ENCODE peak calls at places on chromosomes 11 and 22, in seven cellular contexts. F is aorta; V is transverse colon; N is CD8-positive, alpha-beta T cell; T is naive thymus-derived CD4-positive, alpha-beta T cell; W is endothelial cell of umbilical vein; P is HCT116. C is an unnamed sample.

GRCh38 chr22:43923191-43923590 is 414 bp upstream of the PNPLA3 start:
- DNase-seq in W (peak), P (no peak), V (no peak), N (no peak), T (peak), F (no peak), C (no peak)

GRCh38 chr22:44289429-44290171 is 23.2 kb downstream of the SHISAL1 start:
- DNase-seq in T (no peak), W (no peak), V (no peak), P (no peak), N (no peak), F (no peak), C (no peak)

GRCh38 chr11:114886644-114887259 is 208.4 kb downstream of the NXPE2 start:
- DNase-seq in V (no peak), W (no peak), T (no peak), N (no peak), P (no peak), F (no peak), C (no peak)

GRCh38 chr11:60869451-60869825 is 2.1 kb downstream of the ZP1 start:
- DNase-seq in F (no peak), V (no peak), T (no peak), W (no peak), P (no peak), N (no peak), C (no peak)

GRCh38 chr11:32094931-32095330 is 4.1 kb downstream of the RCN1 start:
- DNase-seq in N (no peak), P (no peak), W (no peak), T (no peak), V (no peak), F (no peak), C (no peak)

GRCh38 chr11:22461626-22462025 is 123.4 kb downstream of the SLC17A6 start:
- DNase-seq in V (no peak), F (no peak), P (no peak), W (no peak), T (no peak), N (no peak), C (no peak)

GRCh38 chr11:61967924-61968757 is 707 bp upstream of the FTH1 start:
- DNase-seq in T (peak), P (no peak), F (peak), W (peak), N (peak), V (peak), C (peak)

GRCh38 chr11:68541983-68542382 is 81.4 kb downstream of the PPP6R3 start:
- DNase-seq in V (no peak), F (no peak), T (no peak), N (no peak), W (no peak), P (no peak), C (no peak)

GRCh38 chr11:45301537-45302246 is 15.6 kb upstream of the SYT13 start:
- DNase-seq in P (no peak), F (no peak), W (no peak), T (no peak), V (no peak), N (no peak), C (no peak)

GRCh38 chr11:36149538-36150242 is 139.5 kb downstream of the COMMD9 start:
- DNase-seq in F (peak), V (peak), N (no peak), W (peak), P (peak), T (no peak), C (peak)

GRCh38 chr11:4983851-4984250 is 10.8 kb upstream of the OR51L1 start:
- DNase-seq in V (no peak), W (no peak), F (no peak), T (no peak), N (no peak), P (no peak), C (peak)

GRCh38 chr22:24585927-24586546 is 6.8 kb downstream of the LRRC75B start:
- DNase-seq in W (no peak), F (peak), P (no peak), T (no peak), V (no peak), N (no peak), C (no peak)

GRCh38 chr11:17273668-17274321 is 2.7 kb upstream of the NUCB2 start:
- DNase-seq in F (no peak), V (no peak), N (no peak), T (no peak), W (no peak), P (no peak), C (peak)

GRCh38 chr11:81497202-81497804 is 1236.4 kb downstream of the FAM181B start:
- DNase-seq in P (peak), N (no peak), V (no peak), F (no peak), W (peak), T (no peak), C (peak)

GRCh38 chr11:117299351-117300300 is 8.5 kb downstream of the BACE1-AS start:
- DNase-seq in P (no peak), N (no peak), V (no peak), F (no peak), T (no peak), W (no peak), C (peak)

GRCh38 chr11:47253660-47254059 is 4.1 kb upstream of the NR1H3 start:
- DNase-seq in N (no peak), F (peak), P (no peak), T (no peak), V (peak), W (no peak), C (peak)

GRCh38 chr11:47256374-47256773 is 1.4 kb upstream of the NR1H3 start:
- DNase-seq in N (no peak), W (no peak), P (no peak), F (no peak), V (no peak), T (no peak), C (no peak)

GRCh38 chr11:47257178-47257517 is 648 bp upstream of the NR1H3 start:
- DNase-seq in W (no peak), T (no peak), V (no peak), F (no peak), P (no peak), N (no peak), C (no peak)

GRCh38 chr11:47251751-47252150 is 3.1 kb upstream of the ACP2 start:
- DNase-seq in P (no peak), T (no peak), F (no peak), W (no peak), N (no peak), V (no peak), C (no peak)

DNA sequence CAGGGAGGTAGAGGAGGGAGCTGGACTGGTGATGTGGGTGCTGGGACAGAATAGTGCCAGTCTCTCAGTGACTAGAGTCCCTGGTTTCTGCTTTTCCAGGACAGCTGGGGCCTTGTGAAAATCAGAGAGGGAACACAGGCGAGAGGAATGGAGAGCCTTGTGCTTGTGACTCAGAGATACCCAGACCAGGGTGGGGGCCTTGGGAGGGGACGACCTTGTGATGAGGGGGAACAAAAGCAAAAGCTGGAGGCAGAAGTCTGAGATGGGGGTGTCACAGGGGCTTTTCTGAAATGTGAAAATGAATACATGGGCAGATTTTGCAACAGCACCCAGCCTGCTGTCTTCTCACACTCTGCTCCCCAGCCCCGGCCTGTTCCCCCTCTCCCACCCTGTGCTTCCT is 3.4 kb upstream of the NR1H3 start:
- DNase-seq in W (peak), N (no peak), F (no peak), V (peak), T (no peak), P (no peak), C (no peak)
- H3K27ac ChIP-seq in W (peak), N (no peak), F (no peak), V (peak), T (no peak), P (no peak), C (peak)

DNA sequence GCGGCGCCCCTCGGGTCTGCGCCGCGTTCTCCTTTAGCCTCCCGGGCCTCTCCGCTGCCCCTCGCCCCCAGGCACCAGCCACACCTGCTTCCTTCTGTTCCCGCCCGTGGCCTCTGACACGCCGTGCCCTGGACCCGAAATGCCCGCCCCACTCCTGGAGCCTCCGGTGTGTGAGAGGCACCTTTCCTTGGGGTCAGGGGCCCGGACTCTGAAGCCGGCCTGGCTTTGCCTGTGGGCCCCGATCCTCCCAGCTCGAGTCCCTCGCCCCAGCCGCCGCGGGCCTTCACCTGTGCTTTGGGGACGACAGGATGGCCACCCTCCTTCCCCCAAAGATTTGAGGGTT is 661 bp upstream of the CDPF1 start:
- DNase-seq in V (peak), P (no peak), N (no peak), T (no peak), W (no peak), F (peak), C (no peak)
- H3K27ac ChIP-seq in V (peak), P (peak), N (peak), T (peak), W (no peak), F (no peak), C (peak)

DNA sequence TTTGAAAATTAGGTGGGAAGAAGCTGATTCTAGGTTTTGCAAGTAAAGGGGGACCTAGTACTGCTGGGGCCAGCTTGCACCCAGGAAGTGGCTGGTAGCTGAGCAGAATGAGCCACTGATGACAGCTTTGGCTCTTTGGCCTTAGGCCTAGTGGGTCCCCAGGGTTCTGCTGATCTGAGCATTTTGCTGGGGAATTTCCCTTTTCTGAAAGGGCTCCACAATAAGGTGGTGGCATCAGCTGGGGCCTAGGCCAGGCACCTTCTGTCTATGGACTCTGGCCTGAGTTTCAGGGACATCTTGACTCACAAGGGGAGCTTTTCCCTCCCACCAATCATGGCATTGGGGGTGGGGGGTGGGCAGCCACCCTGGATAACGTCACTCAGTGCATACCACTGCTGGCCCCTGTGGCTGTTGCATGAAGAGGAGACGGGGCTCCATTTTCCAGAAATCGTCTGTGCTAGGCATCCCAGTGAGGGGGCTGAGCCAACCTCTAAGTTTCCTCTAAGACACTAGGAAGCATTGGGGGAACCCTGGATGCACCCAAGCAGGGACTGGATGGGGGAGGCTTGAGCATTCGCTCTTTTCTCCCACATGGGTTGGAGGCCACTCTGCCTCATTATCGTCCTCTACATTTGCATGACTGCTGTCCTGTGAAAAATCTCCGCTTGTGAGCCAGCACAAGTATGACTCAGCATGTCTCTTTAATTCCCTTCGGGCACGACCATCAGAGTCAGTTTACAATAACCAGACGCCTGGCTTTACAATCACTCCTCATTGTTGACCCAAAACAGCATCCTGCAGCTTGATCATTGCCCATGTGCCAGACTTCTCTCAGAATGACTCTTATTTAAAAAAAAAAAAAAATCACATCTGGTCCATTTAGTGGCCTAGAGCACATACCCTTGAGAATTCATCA is 145.0 kb upstream of the THY1 start:
- DNase-seq in V (no peak), F (no peak), N (no peak), T (no peak), P (no peak), W (no peak), C (peak)
- H3K27ac ChIP-seq in V (no peak), F (no peak), N (no peak), T (no peak), P (no peak), W (no peak), C (no peak)

GRCh38 chr22:35397095-35397904 is 2.6 kb upstream of the MCM5 start:
- DNase-seq in N (no peak), F (no peak), T (no peak), W (peak), V (no peak), P (no peak), C (peak)
- H3K27ac ChIP-seq in N (no peak), F (no peak), T (no peak), W (peak), V (peak), P (no peak), C (peak)

GRCh38 chr22:41215926-41216325 is 10.8 kb downstream of the L3MBTL2 start:
- DNase-seq in N (no peak), W (no peak), F (no peak), P (no peak), T (no peak), V (no peak), C (no peak)
- H3K27ac ChIP-seq in N (no peak), W (no peak), F (no peak), P (no peak), T (no peak), V (no peak), C (no peak)

DNA sequence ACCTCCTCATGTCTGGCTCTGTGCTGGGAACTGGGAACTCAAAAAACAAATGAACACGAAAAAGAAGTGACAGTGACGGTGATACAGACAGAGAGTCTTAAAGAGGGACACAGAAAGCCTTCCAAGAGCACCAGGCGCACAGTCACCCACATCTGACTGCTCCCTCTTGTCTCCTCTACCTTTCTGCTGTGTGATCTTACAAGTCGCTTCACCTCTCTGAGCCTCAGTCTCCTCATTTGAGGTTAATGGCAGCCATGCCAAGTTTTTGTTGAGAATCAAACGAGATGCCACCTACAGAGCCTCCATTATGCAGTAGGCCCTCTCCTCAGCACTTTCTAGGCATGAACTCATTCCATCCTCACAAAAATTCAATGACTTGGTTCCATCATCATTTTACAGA is 3.7 kb downstream of the LRRC32 start:
- DNase-seq in V (no peak), N (no peak), T (no peak), P (no peak), W (no peak), F (peak), C (no peak)
- H3K27ac ChIP-seq in V (peak), N (no peak), T (no peak), P (no peak), W (peak), F (no peak), C (no peak)

GRCh38 chr22:39077513-39077840 is 402 bp downstream of the APOBEC3G start:
- DNase-seq in F (no peak), N (no peak), W (no peak), V (no peak), T (no peak), P (no peak), C (no peak)
- H3K27ac ChIP-seq in F (no peak), N (peak), W (no peak), V (peak), T (peak), P (no peak), C (no peak)

DNA sequence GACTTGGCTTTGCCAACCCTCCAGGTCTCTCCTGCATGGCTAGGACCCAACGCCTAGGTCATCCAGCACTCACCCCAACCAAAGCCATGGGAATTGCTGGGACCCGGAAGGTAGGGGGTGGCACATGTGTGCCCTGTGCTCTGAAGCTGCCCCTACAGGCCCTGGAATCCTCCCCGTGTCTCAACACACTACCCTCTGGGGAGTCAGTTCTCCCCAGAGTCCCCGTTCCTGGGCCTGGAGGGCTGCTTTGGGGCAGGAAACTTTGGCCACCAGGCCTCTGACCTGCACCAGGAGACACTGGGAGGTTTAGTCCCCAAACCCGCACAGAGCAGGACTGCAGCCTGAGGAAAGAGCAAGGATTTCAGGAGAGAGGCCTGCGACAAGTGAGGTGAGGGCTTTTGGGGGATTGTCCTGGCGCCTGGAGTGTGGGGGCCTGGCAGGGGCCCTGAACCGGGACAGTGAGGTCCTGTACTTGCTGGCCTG is 495 bp upstream of the IFITM1 start:
- DNase-seq in T (no peak), V (no peak), P (no peak), W (no peak), N (no peak), F (no peak), C (no peak)
- H3K27ac ChIP-seq in T (peak), V (peak), P (peak), W (no peak), N (peak), F (no peak), C (peak)

C was measured in hepatocyte.